ENCODE peak calls at places on chromosomes 12 and 14, in eight cellular contexts. K is activated CD8-positive, alpha-beta memory T cell treated with anti-CD3 and anti-CD28 coated beads for 4 hours; I is DMS79; M is effector memory CD4-positive, alpha-beta T cell; E is stimulated activated CD4-positive, alpha-beta T cell treated with anti-CD3 and anti-CD28 coated beads, Interleukin-15, amount 100 ng/mL, for 1 hour; W is iPS-NIHi11; V is AG09309; R is nephron progenitor cell. F is an unnamed sample.
A peak's percentile ranks its signal among the peaks of the same experiment; 100 is the strongest.

GRCh38 chr14:23297878-23298277 is 4.8 kb downstream of the PPP1R3E start:
- DNase-seq in K (no peak), I (no peak), M (no peak), E (no peak), W (no peak), V (no peak), R (no peak), F (no peak)

GRCh38 chr12:49019435-49020317 is 1.1 kb upstream of the PRKAG1 start:
- DNase-seq in K (no peak), I (no peak), M (peak; percentile 17), E (no peak), W (peak; percentile 82), V (no peak), R (peak; percentile 36), F (peak; percentile 88)

GRCh38 chr14:53619625-53620324 is 336.9 kb downstream of the BMP4 start:
- DNase-seq in K (no peak), I (no peak), M (no peak), E (no peak), W (no peak), V (peak; percentile 23), R (no peak), F (no peak)

GRCh38 chr14:33754264-33754663 is 196.6 kb downstream of the EGLN3 start:
- DNase-seq in K (no peak), I (no peak), M (no peak), E (no peak), W (peak; percentile 17), V (no peak), R (no peak), F (no peak)

GRCh38 chr14:104937161-104937560 is 12.5 kb downstream of the PLD4 start:
- DNase-seq in K (no peak), I (no peak), M (no peak), E (no peak), W (no peak), V (no peak), R (no peak), F (no peak)

GRCh38 chr14:76333664-76334063 is 42.3 kb upstream of the ESRRB start:
- DNase-seq in K (no peak), I (no peak), M (no peak), E (no peak), W (no peak), V (no peak), R (no peak), F (no peak)

GRCh38 chr12:24728366-24728765 is 220.5 kb downstream of the BCAT1 start:
- DNase-seq in K (no peak), I (no peak), M (no peak), E (no peak), W (no peak), V (peak; percentile 14), R (no peak), F (peak; percentile 28)

GRCh38 chr12:40903040-40903439 is 210.8 kb downstream of the CNTN1 start:
- DNase-seq in K (no peak), I (no peak), M (no peak), E (no peak), W (peak; percentile 4), V (no peak), R (no peak), F (no peak)

GRCh38 chr12:21649034-21649433 is 8.6 kb downstream of the LDHB start:
- DNase-seq in K (no peak), I (no peak), M (no peak), E (no peak), W (no peak), V (no peak), R (no peak), F (no peak)

GRCh38 chr14:21300892-21301291 is 21.0 kb downstream of the RPGRIP1 start:
- DNase-seq in K (no peak), I (peak; percentile 5), M (no peak), E (peak; percentile 1), W (peak; percentile 84), V (no peak), R (peak; percentile 67), F (peak; percentile 31)

GRCh38 chr14:39219075-39219499 is 14.6 kb upstream of the MIA2 start:
- DNase-seq in K (no peak), I (no peak), M (no peak), E (no peak), W (no peak), V (no peak), R (no peak), F (no peak)

GRCh38 chr12:117476341-117476740 is 114.9 kb upstream of the NOS1 start:
- DNase-seq in K (no peak), I (no peak), M (no peak), E (no peak), W (no peak), V (no peak), R (no peak), F (no peak)

GRCh38 chr14:74846168-74846567 is 29.8 kb downstream of the PROX2 start:
- DNase-seq in K (no peak), I (no peak), M (no peak), E (no peak), W (no peak), V (peak; percentile 64), R (no peak), F (no peak)

GRCh38 chr12:106586803-106587684 is 4.2 kb downstream of the RFX4 start:
- DNase-seq in K (no peak), I (no peak), M (no peak), E (no peak), W (peak; percentile 60), V (no peak), R (peak; percentile 69), F (no peak)

GRCh38 chr12:87953257-87953860 is 75.8 kb downstream of the C12orf50 start:
- DNase-seq in K (no peak), I (no peak), M (no peak), E (no peak), W (peak; percentile 49), V (peak; percentile 13), R (peak; percentile 26), F (peak; percentile 26)

GRCh38 chr14:72653026-72653425 is 240.9 kb downstream of the DPF3 start:
- DNase-seq in K (no peak), I (no peak), M (no peak), E (no peak), W (no peak), V (no peak), R (no peak), F (no peak)

GRCh38 chr12:92007787-92008186 is 137.9 kb downstream of the BTG1 start:
- DNase-seq in K (no peak), I (no peak), M (no peak), E (no peak), W (no peak), V (no peak), R (no peak), F (no peak)

GRCh38 chr12:119578112-119578511 is 15.5 kb upstream of the TMEM233 start:
- DNase-seq in K (no peak), I (no peak), M (no peak), E (no peak), W (no peak), V (no peak), R (no peak), F (no peak)